ENCODE peak calls at places on chromosomes 4 and X, in six cellular contexts. Y, D, X, H, R and M are unnamed samples.

GRCh38 chr4:13430834-13431568 is 53.1 kb downstream of the RAB28 start:
- DNase-seq in R (no peak), H (no peak), Y (no peak), X (no peak), D (no peak), M (no peak)

GRCh38 chrX:48076343-48076742 is 4.9 kb upstream of the ZNF630 start:
- DNase-seq in H (no peak), Y (no peak), D (no peak), X (no peak), R (no peak), M (no peak)

GRCh38 chr4:77963005-77963404 is 94.1 kb upstream of the FRAS1 start:
- DNase-seq in H (no peak), R (no peak), D (no peak), X (no peak), Y (no peak), M (no peak)

GRCh38 chr4:11299016-11299415 is 129.7 kb downstream of the HS3ST1 start:
- DNase-seq in X (no peak), R (no peak), H (no peak), D (no peak), Y (no peak), M (no peak)

GRCh38 chr4:120769227-120769626 is 153.3 kb downstream of the PRDM5 start:
- DNase-seq in X (peak), R (peak), H (no peak), D (no peak), Y (peak), M (peak)

GRCh38 chr4:105666693-105667092 is 41.8 kb downstream of the INTS12 start:
- DNase-seq in Y (peak), H (no peak), X (peak), R (peak), D (no peak), M (peak)

GRCh38 chrX:10450229-10450958 is 170.0 kb downstream of the MID1 start:
- DNase-seq in R (peak), Y (peak), X (no peak), H (no peak), D (no peak), M (peak)

GRCh38 chr4:169807934-169808333 is 50.2 kb upstream of the HPF1 start:
- DNase-seq in X (no peak), H (no peak), Y (no peak), D (no peak), R (no peak), M (no peak)

GRCh38 chr4:11106190-11106589 is 322.5 kb downstream of the HS3ST1 start:
- DNase-seq in Y (no peak), D (no peak), H (no peak), R (no peak), X (no peak), M (no peak)

GRCh38 chrX:50470103-50471031 is at the start of gene DGKK:
- DNase-seq in Y (no peak), H (no peak), X (peak), R (no peak), D (peak), M (no peak)

GRCh38 chr4:184994010-184994622 is 24.2 kb upstream of the HELT start:
- DNase-seq in Y (no peak), R (no peak), X (no peak), H (no peak), D (no peak), M (no peak)

GRCh38 chrX:18709833-18710232 is 2.4 kb downstream of the PPEF1 start:
- DNase-seq in H (no peak), D (no peak), Y (peak), X (no peak), R (no peak), M (no peak)

GRCh38 chrX:136168929-136169735 is 21.8 kb downstream of the FHL1 start:
- DNase-seq in R (peak), D (peak), H (no peak), X (peak), Y (peak), M (peak)

GRCh38 chr4:7802093-7802726 is 137.5 kb downstream of the AFAP1 start:
- DNase-seq in D (peak), Y (peak), R (peak), X (peak), H (peak), M (peak)

GRCh38 chr4:1417522-1418390 is 11.5 kb upstream of the NKX1-1 start:
- DNase-seq in X (no peak), Y (no peak), D (no peak), R (no peak), H (no peak), M (no peak)

GRCh38 chr4:147138171-147138570 is 192.5 kb upstream of the TTC29 start:
- DNase-seq in D (no peak), R (peak), Y (peak), X (no peak), H (no peak), M (peak)

GRCh38 chr4:141501395-141501794 is 135.0 kb upstream of the IL15 start:
- DNase-seq in D (no peak), R (peak), H (no peak), X (no peak), Y (no peak), M (no peak)

GRCh38 chr4:7668282-7668681 is 233.6 kb upstream of the PSAPL1 start:
- DNase-seq in X (no peak), Y (no peak), R (no peak), D (no peak), H (no peak), M (no peak)

GRCh38 chr4:180828455-180829018 is 1414.7 kb upstream of the TENM3 start:
- DNase-seq in X (peak), D (peak), H (no peak), Y (peak), R (peak), M (peak)

GRCh38 chrX:42720209-42720608 is 57.8 kb downstream of the PPP1R2C start:
- DNase-seq in H (no peak), Y (no peak), R (no peak), X (no peak), D (no peak), M (no peak)

GRCh38 chrX:73944582-73944947 is 359.4 kb upstream of the ZCCHC13 start:
- DNase-seq in D (no peak), H (no peak), X (peak), Y (no peak), R (peak), M (no peak)

GRCh38 chrX:103464071-103464773 is 55.1 kb downstream of the RAB40A start:
- DNase-seq in X (peak), Y (peak), D (no peak), R (peak), H (no peak), M (peak)

GRCh38 chrX:2707334-2707760 is 16.3 kb downstream of the CD99 start:
- DNase-seq in X (peak), D (no peak), R (peak), H (no peak), Y (peak), M (peak)

GRCh38 chrX:72245461-72246089 is 6.7 kb upstream of the ERCC6L start:
- DNase-seq in X (peak), D (peak), Y (peak), H (no peak), R (peak), M (peak)